ENCODE peak calls at places on chromosomes 6 and 20, in ten cellular contexts. J, V, R, X, I, B, S, P, H and K are unnamed samples.

GRCh38 chr6:52731719-52732118 is 31.6 kb downstream of the GSTA2 start:
- DNase-seq in J (no peak), V (peak), R (no peak), X (no peak), I (no peak), B (no peak), S (no peak), P (no peak), H (no peak), K (no peak)

GRCh38 chr20:10649817-10650200 is 24.0 kb downstream of the JAG1 start:
- DNase-seq in J (no peak), V (no peak), R (no peak), X (no peak), I (no peak), B (no peak), S (no peak), P (no peak), H (no peak), K (peak)

GRCh38 chr20:50850721-50851286 is 55.9 kb downstream of the BCAS4 start:
- DNase-seq in J (no peak), V (no peak), R (no peak), X (no peak), I (no peak), B (no peak), S (no peak), P (no peak), H (no peak), K (no peak)

GRCh38 chr6:149210376-149210775 is 107.1 kb upstream of the TAB2 start:
- DNase-seq in J (no peak), V (no peak), R (no peak), X (no peak), I (no peak), B (no peak), S (no peak), P (peak), H (no peak), K (peak)

GRCh38 chr6:142374090-142374783 is 72.4 kb downstream of the ADGRG6 start:
- DNase-seq in J (no peak), V (no peak), R (no peak), X (no peak), I (no peak), B (no peak), S (no peak), P (no peak), H (no peak), K (no peak)

GRCh38 chr6:77650098-77650663 is 2.7 kb upstream of the MEI4 start:
- DNase-seq in J (no peak), V (no peak), R (no peak), X (peak), I (no peak), B (no peak), S (no peak), P (peak), H (no peak), K (no peak)

GRCh38 chr6:40341726-40342125 is 245.4 kb downstream of the LRFN2 start:
- DNase-seq in J (no peak), V (no peak), R (no peak), X (no peak), I (no peak), B (no peak), S (no peak), P (no peak), H (no peak), K (no peak)

GRCh38 chr6:154923199-154923869 is 71.8 kb upstream of the TIAM2 start:
- DNase-seq in J (no peak), V (no peak), R (no peak), X (no peak), I (no peak), B (no peak), S (no peak), P (no peak), H (no peak), K (no peak)

GRCh38 chr6:28982476-28983266 is 22.4 kb downstream of the ZNF311 start:
- DNase-seq in J (no peak), V (no peak), R (peak), X (peak), I (peak), B (no peak), S (peak), P (no peak), H (no peak), K (peak)

GRCh38 chr6:26183581-26184408 is 96.6 kb downstream of the HFE start:
- DNase-seq in J (no peak), V (peak), R (no peak), X (no peak), I (no peak), B (no peak), S (peak), P (peak), H (peak), K (peak)

GRCh38 chr6:52640170-52640569 is 30.7 kb upstream of the TMEM14A start:
- DNase-seq in J (no peak), V (peak), R (no peak), X (no peak), I (no peak), B (no peak), S (no peak), P (no peak), H (no peak), K (peak)

GRCh38 chr6:51959744-51960383 is 127.5 kb downstream of the PKHD1 start:
- DNase-seq in J (no peak), V (peak), R (peak), X (peak), I (peak), B (peak), S (no peak), P (peak), H (no peak), K (peak)

GRCh38 chr6:37092851-37093727 is 76.9 kb upstream of the PIM1 start:
- DNase-seq in J (no peak), V (no peak), R (no peak), X (no peak), I (no peak), B (no peak), S (no peak), P (peak), H (no peak), K (peak)

GRCh38 chr20:1973921-1974440 is 19.9 kb downstream of the PDYN start:
- DNase-seq in J (no peak), V (no peak), R (no peak), X (no peak), I (no peak), B (no peak), S (no peak), P (no peak), H (no peak), K (no peak)

GRCh38 chr20:25288291-25289181 is 40.7 kb downstream of the PYGB start:
- DNase-seq in J (no peak), V (no peak), R (no peak), X (no peak), I (no peak), B (no peak), S (no peak), P (no peak), H (no peak), K (no peak)

GRCh38 chr6:100889351-100889750 is 8.2 kb upstream of the ASCC3 start:
- DNase-seq in J (no peak), V (no peak), R (no peak), X (no peak), I (no peak), B (no peak), S (no peak), P (no peak), H (no peak), K (no peak)

GRCh38 chr6:148304976-148305375 is 37.7 kb upstream of the SASH1 start:
- DNase-seq in J (no peak), V (no peak), R (no peak), X (no peak), I (no peak), B (no peak), S (no peak), P (no peak), H (no peak), K (peak)

GRCh38 chr6:118645395-118645794 is 6.0 kb downstream of the CEP85L start:
- DNase-seq in J (no peak), V (no peak), R (no peak), X (no peak), I (no peak), B (no peak), S (no peak), P (no peak), H (no peak), K (no peak)

GRCh38 chr6:167398214-167399050 is 73.5 kb downstream of the TTLL2 start:
- DNase-seq in J (no peak), V (no peak), R (no peak), X (no peak), I (no peak), B (no peak), S (no peak), P (no peak), H (no peak), K (no peak)

GRCh38 chr20:38548356-38549083 is 32.5 kb upstream of the ADIG start:
- DNase-seq in J (no peak), V (no peak), R (no peak), X (no peak), I (no peak), B (no peak), S (no peak), P (no peak), H (no peak), K (no peak)

GRCh38 chr6:152094992-152095592 is 287.6 kb downstream of the ESR1 start:
- DNase-seq in J (no peak), V (no peak), R (peak), X (peak), I (peak), B (peak), S (no peak), P (peak), H (no peak), K (peak)

GRCh38 chr6:91580635-91581034 is 993.8 kb upstream of the MAP3K7 start:
- DNase-seq in J (no peak), V (no peak), R (no peak), X (no peak), I (no peak), B (no peak), S (no peak), P (no peak), H (no peak), K (no peak)

GRCh38 chr6:33620158-33620583 is 951 bp upstream of the ITPR3 start:
- DNase-seq in J (no peak), V (no peak), R (peak), X (no peak), I (no peak), B (no peak), S (no peak), P (peak), H (peak), K (no peak)

GRCh38 chr6:13766201-13766634 is 48.1 kb downstream of the MCUR1 start:
- DNase-seq in J (no peak), V (no peak), R (peak), X (no peak), I (no peak), B (peak), S (no peak), P (no peak), H (no peak), K (peak)

GRCh38 chr6:36929152-36929551 is 25.4 kb upstream of the PI16 start:
- DNase-seq in J (no peak), V (no peak), R (no peak), X (no peak), I (no peak), B (no peak), S (no peak), P (no peak), H (no peak), K (no peak)

GRCh38 chr20:32880635-32881034 is 21.9 kb downstream of the EFCAB8 start:
- DNase-seq in J (no peak), V (no peak), R (no peak), X (no peak), I (no peak), B (no peak), S (no peak), P (no peak), H (no peak), K (no peak)

GRCh38 chr20:63740070-63740500 is 509 bp downstream of the SLC2A4RG start:
- DNase-seq in J (no peak), V (peak), R (peak), X (peak), I (no peak), B (no peak), S (no peak), P (peak), H (peak), K (peak)

GRCh38 chr20:58494923-58495622 is 20.1 kb downstream of the APCDD1L start:
- DNase-seq in J (no peak), V (no peak), R (no peak), X (no peak), I (no peak), B (no peak), S (no peak), P (no peak), H (no peak), K (no peak)

GRCh38 chr6:127972815-127973214 is 72.0 kb upstream of the THEMIS start:
- DNase-seq in J (no peak), V (no peak), R (no peak), X (no peak), I (no peak), B (no peak), S (no peak), P (peak), H (no peak), K (no peak)

GRCh38 chr20:22160254-22160653 is 424.1 kb downstream of the FOXA2 start:
- DNase-seq in J (no peak), V (peak), R (no peak), X (no peak), I (no peak), B (no peak), S (no peak), P (no peak), H (no peak), K (no peak)

GRCh38 chr6:53134601-53135235 is 13.9 kb downstream of the GCM1 start:
- DNase-seq in J (no peak), V (no peak), R (no peak), X (no peak), I (no peak), B (no peak), S (no peak), P (no peak), H (no peak), K (no peak)